ENCODE peak calls at places on chromosomes 2 and 18, in six cellular contexts. I, E, M, J, B and C are unnamed samples.
A peak's percentile ranks its signal among the peaks of the same experiment; 100 is the strongest.

GRCh38 chr2:44777542-44777941 is 164.0 kb upstream of the SIX3 start:
- DNase-seq in I (no peak), E (peak; percentile 24), M (no peak), J (peak; percentile 66), B (no peak), C (peak; percentile 91)

GRCh38 chr2:133266075-133266925 is 302.0 kb downstream of the NCKAP5 start:
- DNase-seq in I (peak; percentile 30), E (no peak), M (no peak), J (peak; percentile 72), B (no peak), C (no peak)

GRCh38 chr2:95348609-95349567 is 51.7 kb downstream of the KCNIP3 start:
- DNase-seq in I (peak; percentile 30), E (no peak), M (no peak), J (peak; percentile 25), B (no peak), C (no peak)

GRCh38 chr2:190863946-190864345 is 16.7 kb upstream of the GLS start:
- DNase-seq in I (peak; percentile 32), E (no peak), M (no peak), J (no peak), B (no peak), C (peak; percentile 81)

GRCh38 chr2:177599956-177600355 is 207.4 kb downstream of the AGPS start:
- DNase-seq in I (no peak), E (no peak), M (no peak), J (no peak), B (no peak), C (no peak)

GRCh38 chr18:59715966-59716369 is 18.7 kb upstream of the CCBE1 start:
- DNase-seq in I (peak; percentile 95), E (no peak), M (peak; percentile 91), J (no peak), B (no peak), C (no peak)

GRCh38 chr18:59265246-59266018 is 7.8 kb downstream of the RAX start:
- DNase-seq in I (no peak), E (peak; percentile 65), M (no peak), J (peak; percentile 71), B (no peak), C (no peak)

GRCh38 chr18:2547477-2548087 is 23.7 kb downstream of the METTL4 start:
- DNase-seq in I (peak; percentile 86), E (peak; percentile 23), M (no peak), J (peak; percentile 50), B (no peak), C (no peak)

GRCh38 chr2:236908456-236909388 is 177.0 kb upstream of the COPS8 start:
- DNase-seq in I (no peak), E (no peak), M (no peak), J (no peak), B (no peak), C (no peak)

GRCh38 chr2:191255756-191256312 is 10.6 kb downstream of the MYO1B start:
- DNase-seq in I (no peak), E (no peak), M (no peak), J (no peak), B (no peak), C (no peak)

GRCh38 chr18:54984908-54985307 is 25.6 kb upstream of the CCDC68 start:
- DNase-seq in I (no peak), E (no peak), M (no peak), J (no peak), B (no peak), C (no peak)

GRCh38 chr2:99659874-99660273 is 170.1 kb upstream of the REV1 start:
- DNase-seq in I (peak; percentile 24), E (no peak), M (no peak), J (no peak), B (no peak), C (no peak)

GRCh38 chr2:43199492-43200481 is 26.6 kb downstream of the ZFP36L2 start:
- DNase-seq in I (no peak), E (no peak), M (no peak), J (no peak), B (no peak), C (no peak)

GRCh38 chr2:43576983-43577892 is 18.6 kb downstream of the THADA start:
- DNase-seq in I (peak; percentile 88), E (peak; percentile 34), M (peak; percentile 34), J (peak; percentile 58), B (peak; percentile 11), C (peak; percentile 17)

GRCh38 chr2:179898873-179899272 is 37.5 kb upstream of the ZNF385B start:
- DNase-seq in I (peak; percentile 37), E (peak; percentile 8), M (no peak), J (peak; percentile 56), B (no peak), C (peak; percentile 50)

GRCh38 chr18:23994361-23994902 is 20.1 kb upstream of the TTC39C start:
- DNase-seq in I (peak; percentile 96), E (no peak), M (peak; percentile 94), J (peak; percentile 68), B (peak; percentile 36), C (peak; percentile 81)

GRCh38 chr18:10122116-10122515 is 208.3 kb downstream of the VAPA start:
- DNase-seq in I (peak; percentile 46), E (no peak), M (peak; percentile 19), J (no peak), B (no peak), C (peak; percentile 85)

GRCh38 chr2:31335921-31336570 is 78.5 kb downstream of the XDH start:
- DNase-seq in I (peak; percentile 89), E (no peak), M (peak; percentile 85), J (no peak), B (no peak), C (no peak)

GRCh38 chr2:24206714-24207113 is 31.9 kb downstream of the FAM228A start:
- DNase-seq in I (no peak), E (no peak), M (no peak), J (no peak), B (no peak), C (no peak)

GRCh38 chr18:73895701-73896100 is 251.9 kb downstream of the FBXO15 start:
- DNase-seq in I (no peak), E (no peak), M (no peak), J (no peak), B (no peak), C (no peak)

GRCh38 chr2:71830497-71831207 is 317.0 kb downstream of the CYP26B1 start:
- DNase-seq in I (no peak), E (no peak), M (no peak), J (no peak), B (no peak), C (peak; percentile 37)

GRCh38 chr2:70959851-70960832 is 18.3 kb upstream of the ANKRD53 start:
- DNase-seq in I (no peak), E (peak; percentile 14), M (no peak), J (no peak), B (no peak), C (no peak)

GRCh38 chr2:8584174-8585066 is 97.4 kb upstream of the ID2 start:
- DNase-seq in I (no peak), E (no peak), M (no peak), J (no peak), B (no peak), C (no peak)

GRCh38 chr2:98936133-98936916 is at the start of gene CRACDL:
- DNase-seq in I (no peak), E (no peak), M (no peak), J (peak; percentile 59), B (no peak), C (no peak)

GRCh38 chr2:132725134-132725533 is 55.1 kb upstream of the LYPD1 start:
- DNase-seq in I (no peak), E (no peak), M (no peak), J (no peak), B (no peak), C (no peak)

GRCh38 chr2:81901017-81901416 is 1596.5 kb upstream of the LRRTM1 start:
- DNase-seq in I (no peak), E (no peak), M (no peak), J (no peak), B (no peak), C (peak; percentile 12)

GRCh38 chr2:236627846-236628245 is 58.2 kb downstream of the ACKR3 start:
- DNase-seq in I (no peak), E (no peak), M (no peak), J (no peak), B (no peak), C (no peak)

GRCh38 chr2:160566717-160567116 is 73.1 kb upstream of the RBMS1 start:
- DNase-seq in I (peak; percentile 80), E (no peak), M (no peak), J (no peak), B (no peak), C (no peak)

GRCh38 chr2:214830794-214831346 is 21.4 kb upstream of the BARD1 start:
- DNase-seq in I (peak; percentile 38), E (no peak), M (no peak), J (no peak), B (no peak), C (peak; percentile 13)

GRCh38 chr2:153311432-153311831 is 167.1 kb downstream of the RPRM start:
- DNase-seq in I (no peak), E (no peak), M (no peak), J (no peak), B (no peak), C (peak; percentile 60)

GRCh38 chr2:11697103-11697871 is 27.3 kb upstream of the NTSR2 start:
- DNase-seq in I (peak; percentile 77), E (no peak), M (peak; percentile 70), J (no peak), B (no peak), C (peak; percentile 34)

GRCh38 chr2:66437601-66438497 is 2.9 kb downstream of the MEIS1 start:
- DNase-seq in I (peak; percentile 57), E (no peak), M (no peak), J (no peak), B (no peak), C (no peak)

GRCh38 chr2:151852260-151853069 is 24.2 kb upstream of the ARL5A start:
- DNase-seq in I (peak; percentile 15), E (no peak), M (no peak), J (no peak), B (no peak), C (peak; percentile 34)

GRCh38 chr2:164061129-164061746 is 325.4 kb upstream of the FIGN start:
- DNase-seq in I (peak; percentile 61), E (peak; percentile 22), M (no peak), J (peak; percentile 46), B (no peak), C (peak; percentile 31)